ENCODE peak calls at places on chromosomes 3 and 15, in seven cellular contexts. One of them, this sample, is unnamed.
A peak's percentile ranks its signal among the peaks of the same experiment; 100 is the strongest.

GRCh38 chr3:77345009-77345408 is 305.1 kb downstream of the ROBO2 start:
- DNase-seq in left lung: no peak
- DNase-seq in uterus: no peak
- DNase-seq in tibial artery: no peak
- DNase-seq in stomach: no peak
- DNase-seq in colonic mucosa: no peak
- DNase-seq in K562: no peak
- DNase-seq in this sample: no peak

GRCh38 chr3:113261996-113262665 is 50.8 kb downstream of the BOC start:
- DNase-seq in uterus: peak; percentile 70
- DNase-seq in tibial artery: peak; percentile 60
- DNase-seq in stomach: no peak
- DNase-seq in colonic mucosa: no peak
- DNase-seq in left lung: no peak
- DNase-seq in K562: no peak
- DNase-seq in this sample: no peak

GRCh38 chr15:71049706-71050422 is 65.4 kb upstream of the THSD4 start:
- DNase-seq in uterus: no peak
- DNase-seq in left lung: no peak
- DNase-seq in colonic mucosa: no peak
- DNase-seq in tibial artery: no peak
- DNase-seq in stomach: no peak
- DNase-seq in K562: no peak
- DNase-seq in this sample: no peak

GRCh38 chr3:120039642-120040610 is 54.3 kb downstream of the GSK3B start:
- DNase-seq in left lung: no peak
- DNase-seq in colonic mucosa: no peak
- DNase-seq in uterus: no peak
- DNase-seq in stomach: no peak
- DNase-seq in K562: peak; percentile 14
- DNase-seq in tibial artery: no peak
- DNase-seq in this sample: no peak

GRCh38 chr15:57797608-57798267 is 91.2 kb downstream of the POLR2M start:
- DNase-seq in uterus: no peak
- DNase-seq in tibial artery: no peak
- DNase-seq in left lung: no peak
- DNase-seq in colonic mucosa: no peak
- DNase-seq in K562: no peak
- DNase-seq in stomach: no peak
- DNase-seq in this sample: no peak

GRCh38 chr3:139528281-139528680 is 11.3 kb downstream of the RBP1 start:
- DNase-seq in stomach: no peak
- DNase-seq in tibial artery: no peak
- DNase-seq in left lung: no peak
- DNase-seq in uterus: no peak
- DNase-seq in K562: no peak
- DNase-seq in colonic mucosa: no peak
- DNase-seq in this sample: no peak

GRCh38 chr15:40421246-40422157 is 15.9 kb downstream of the IVD start:
- DNase-seq in K562: peak; percentile 89
- DNase-seq in uterus: peak; percentile 61
- DNase-seq in tibial artery: peak; percentile 65
- DNase-seq in colonic mucosa: peak; percentile 89
- DNase-seq in left lung: peak; percentile 85
- DNase-seq in stomach: peak; percentile 82
- DNase-seq in this sample: peak; percentile 76

GRCh38 chr3:49428697-49429100 is 425 bp downstream of the NICN1 start:
- DNase-seq in left lung: no peak
- DNase-seq in stomach: no peak
- DNase-seq in tibial artery: no peak
- DNase-seq in colonic mucosa: no peak
- DNase-seq in K562: no peak
- DNase-seq in uterus: no peak
- DNase-seq in this sample: no peak

GRCh38 chr3:147760998-147761397 is 351.8 kb downstream of the ZIC1 start:
- DNase-seq in colonic mucosa: no peak
- DNase-seq in tibial artery: no peak
- DNase-seq in left lung: no peak
- DNase-seq in K562: no peak
- DNase-seq in stomach: no peak
- DNase-seq in uterus: no peak
- DNase-seq in this sample: peak; percentile 52

GRCh38 chr3:53109822-53110771 is 20.1 kb downstream of the RFT1 start:
- DNase-seq in K562: peak; percentile 46
- DNase-seq in uterus: peak; percentile 64
- DNase-seq in stomach: peak; percentile 45
- DNase-seq in colonic mucosa: peak; percentile 53
- DNase-seq in tibial artery: peak; percentile 55
- DNase-seq in left lung: peak; percentile 81
- DNase-seq in this sample: peak; percentile 95

GRCh38 chr15:48939686-48940085 is 24.0 kb downstream of the SHC4 start:
- DNase-seq in tibial artery: no peak
- DNase-seq in uterus: no peak
- DNase-seq in colonic mucosa: no peak
- DNase-seq in left lung: no peak
- DNase-seq in stomach: no peak
- DNase-seq in K562: no peak
- DNase-seq in this sample: no peak

GRCh38 chr15:55250392-55250791 is 39.2 kb downstream of the RAB27A start:
- DNase-seq in uterus: peak; percentile 35
- DNase-seq in colonic mucosa: no peak
- DNase-seq in stomach: no peak
- DNase-seq in K562: no peak
- DNase-seq in left lung: no peak
- DNase-seq in tibial artery: no peak
- DNase-seq in this sample: no peak

GRCh38 chr15:99010743-99011142 is 3.2 kb upstream of the PGPEP1L start:
- DNase-seq in stomach: no peak
- DNase-seq in uterus: no peak
- DNase-seq in left lung: no peak
- DNase-seq in K562: no peak
- DNase-seq in colonic mucosa: no peak
- DNase-seq in tibial artery: no peak
- DNase-seq in this sample: no peak

DNA sequence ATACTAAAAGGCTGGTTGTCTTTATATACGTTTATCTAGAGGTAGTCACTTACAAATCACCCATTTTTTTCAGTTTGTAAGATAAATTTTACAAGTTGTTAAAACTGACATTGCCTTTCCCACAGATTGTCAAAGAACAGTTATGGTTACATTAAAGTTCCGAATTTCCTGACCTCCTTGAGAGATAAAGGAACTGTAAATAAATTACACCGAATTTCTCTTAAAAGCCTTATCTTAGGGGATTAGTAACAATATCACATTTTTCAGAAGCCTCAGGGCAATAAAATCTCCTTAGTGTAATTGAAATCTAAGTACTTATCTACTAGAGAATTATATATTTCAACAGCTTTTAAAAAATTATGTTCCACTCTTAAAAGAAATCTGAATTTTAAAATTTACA is 49.6 kb downstream of the ZPLD1 start:
- DNase-seq in tibial artery: no peak
- DNase-seq in K562: no peak
- DNase-seq in left lung: no peak
- DNase-seq in stomach: no peak
- DNase-seq in colonic mucosa: no peak
- DNase-seq in uterus: no peak
- DNase-seq in this sample: no peak
- H3K27me3 ChIP-seq in tibial artery: no peaks in the 10 kb centered on the region
- H3K27me3 ChIP-seq in K562: no peaks in the 10 kb centered on the region
- H3K27me3 ChIP-seq in left lung: no peaks in the 10 kb centered on the region
- H3K27me3 ChIP-seq in stomach: no peaks in the 10 kb centered on the region
- H3K27me3 ChIP-seq in colonic mucosa: no peaks in the 10 kb centered on the region
- H3K27me3 ChIP-seq in uterus: no peaks in the 10 kb centered on the region
- H3K27me3 ChIP-seq in this sample: no peaks in the 10 kb centered on the region

GRCh38 chr15:92906563-92907081 is 6.5 kb downstream of the CHD2 start:
- DNase-seq in K562: no peak
- DNase-seq in left lung: no peak
- DNase-seq in tibial artery: no peak
- DNase-seq in stomach: no peak
- DNase-seq in colonic mucosa: peak; percentile 65
- DNase-seq in uterus: no peak
- DNase-seq in this sample: no peak

GRCh38 chr15:92909131-92909781 is 9.1 kb downstream of the CHD2 start:
- DNase-seq in uterus: no peak
- DNase-seq in tibial artery: no peak
- DNase-seq in K562: no peak
- DNase-seq in colonic mucosa: no peak
- DNase-seq in stomach: no peak
- DNase-seq in left lung: no peak
- DNase-seq in this sample: peak; percentile 67

GRCh38 chr15:92907229-92907628 is 7.1 kb downstream of the CHD2 start:
- DNase-seq in tibial artery: no peak
- DNase-seq in K562: no peak
- DNase-seq in stomach: no peak
- DNase-seq in colonic mucosa: no peak
- DNase-seq in left lung: no peak
- DNase-seq in uterus: no peak
- DNase-seq in this sample: no peak

GRCh38 chr15:92907880-92908279 is 7.8 kb downstream of the CHD2 start:
- DNase-seq in uterus: peak; percentile 83
- DNase-seq in colonic mucosa: no peak
- DNase-seq in tibial artery: peak; percentile 78
- DNase-seq in left lung: no peak
- DNase-seq in K562: no peak
- DNase-seq in stomach: no peak
- DNase-seq in this sample: peak; percentile 88

DNA sequence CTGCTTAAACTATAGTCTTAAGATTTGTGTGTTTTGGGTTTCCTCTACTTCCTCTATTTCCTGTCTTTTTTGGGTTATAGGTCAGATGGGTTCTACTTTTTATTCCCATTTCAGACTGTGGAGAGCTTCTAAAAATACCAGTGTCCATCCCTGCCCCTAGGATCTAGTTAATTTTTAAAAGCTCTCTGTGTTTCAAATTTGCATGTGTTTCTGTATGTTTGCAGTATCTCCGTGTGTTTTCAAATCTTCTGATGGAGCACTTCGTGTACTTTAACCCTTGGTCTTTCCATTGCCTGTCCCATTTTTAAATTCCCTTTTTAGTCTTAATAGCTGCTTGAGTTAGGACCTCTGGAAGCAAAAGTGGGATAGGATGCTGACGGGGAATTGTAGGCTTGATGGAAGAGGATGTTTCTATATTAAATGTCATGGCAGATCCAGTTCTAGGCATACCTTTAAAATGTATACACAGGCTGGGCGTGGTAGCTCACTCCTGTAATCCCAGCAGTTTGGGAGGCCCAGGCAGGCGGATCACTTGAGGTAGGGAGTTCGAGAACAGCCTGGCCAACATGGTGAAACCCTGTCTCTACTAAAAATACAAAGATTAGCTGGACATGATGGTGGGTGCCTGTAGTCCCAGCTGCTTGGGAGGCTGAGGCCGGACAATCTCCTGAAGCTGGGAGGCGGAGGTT is 8.4 kb downstream of the CHD2 start:
- DNase-seq in uterus: no peak
- DNase-seq in K562: no peak
- DNase-seq in left lung: no peak
- DNase-seq in tibial artery: no peak
- DNase-seq in colonic mucosa: no peak
- DNase-seq in stomach: no peak
- DNase-seq in this sample: no peak
- H3K4me1 ChIP-seq in uterus: peaks cover 4% of the 10 kb centered on the region
- H3K4me1 ChIP-seq in K562: peaks cover 33% of the 10 kb centered on the region
- H3K4me1 ChIP-seq in left lung: peaks cover 60% of the 10 kb centered on the region
- H3K4me1 ChIP-seq in tibial artery: peaks cover 65% of the 10 kb centered on the region
- H3K4me1 ChIP-seq in colonic mucosa: peaks cover 38% of the 10 kb centered on the region
- H3K4me1 ChIP-seq in stomach: peaks cover 88% of the 10 kb centered on the region
- H3K4me1 ChIP-seq in this sample: peaks cover 49% of the 10 kb centered on the region

GRCh38 chr3:149003653-149004305 is 12.4 kb downstream of the GYG1 start:
- DNase-seq in stomach: no peak
- DNase-seq in tibial artery: no peak
- DNase-seq in colonic mucosa: no peak
- DNase-seq in uterus: no peak
- DNase-seq in left lung: no peak
- DNase-seq in K562: no peak
- DNase-seq in this sample: no peak
- H3K36me3 ChIP-seq in stomach: peaks cover 54% of the 10 kb centered on the region
- H3K36me3 ChIP-seq in tibial artery: peaks cover 36% of the 10 kb centered on the region
- H3K36me3 ChIP-seq in colonic mucosa: no peaks in the 10 kb centered on the region
- H3K36me3 ChIP-seq in uterus: no peaks in the 10 kb centered on the region
- H3K36me3 ChIP-seq in left lung: no peaks in the 10 kb centered on the region
- H3K36me3 ChIP-seq in K562: peaks cover 13% of the 10 kb centered on the region
- H3K36me3 ChIP-seq in this sample: peaks cover 7% of the 10 kb centered on the region

GRCh38 chr15:26869628-26870027 is 2.8 kb downstream of the GABRA5 start:
- DNase-seq in left lung: no peak
- DNase-seq in K562: no peak
- DNase-seq in stomach: no peak
- DNase-seq in colonic mucosa: no peak
- DNase-seq in tibial artery: no peak
- DNase-seq in uterus: no peak
- DNase-seq in this sample: no peak

GRCh38 chr15:26864664-26865191 is 2.1 kb upstream of the GABRA5 start:
- DNase-seq in left lung: no peak
- DNase-seq in colonic mucosa: no peak
- DNase-seq in uterus: no peak
- DNase-seq in stomach: peak; percentile 31
- DNase-seq in K562: peak; percentile 20
- DNase-seq in tibial artery: no peak
- DNase-seq in this sample: peak; percentile 52

GRCh38 chr15:26866298-26867198 is at the start of gene GABRA5:
- DNase-seq in colonic mucosa: no peak
- DNase-seq in left lung: no peak
- DNase-seq in stomach: no peak
- DNase-seq in K562: no peak
- DNase-seq in uterus: no peak
- DNase-seq in tibial artery: no peak
- DNase-seq in this sample: peak; percentile 7

GRCh38 chr15:26868029-26868685 is 1.3 kb downstream of the GABRA5 start:
- DNase-seq in K562: no peak
- DNase-seq in tibial artery: no peak
- DNase-seq in uterus: no peak
- DNase-seq in stomach: no peak
- DNase-seq in colonic mucosa: no peak
- DNase-seq in left lung: no peak
- DNase-seq in this sample: no peak

DNA sequence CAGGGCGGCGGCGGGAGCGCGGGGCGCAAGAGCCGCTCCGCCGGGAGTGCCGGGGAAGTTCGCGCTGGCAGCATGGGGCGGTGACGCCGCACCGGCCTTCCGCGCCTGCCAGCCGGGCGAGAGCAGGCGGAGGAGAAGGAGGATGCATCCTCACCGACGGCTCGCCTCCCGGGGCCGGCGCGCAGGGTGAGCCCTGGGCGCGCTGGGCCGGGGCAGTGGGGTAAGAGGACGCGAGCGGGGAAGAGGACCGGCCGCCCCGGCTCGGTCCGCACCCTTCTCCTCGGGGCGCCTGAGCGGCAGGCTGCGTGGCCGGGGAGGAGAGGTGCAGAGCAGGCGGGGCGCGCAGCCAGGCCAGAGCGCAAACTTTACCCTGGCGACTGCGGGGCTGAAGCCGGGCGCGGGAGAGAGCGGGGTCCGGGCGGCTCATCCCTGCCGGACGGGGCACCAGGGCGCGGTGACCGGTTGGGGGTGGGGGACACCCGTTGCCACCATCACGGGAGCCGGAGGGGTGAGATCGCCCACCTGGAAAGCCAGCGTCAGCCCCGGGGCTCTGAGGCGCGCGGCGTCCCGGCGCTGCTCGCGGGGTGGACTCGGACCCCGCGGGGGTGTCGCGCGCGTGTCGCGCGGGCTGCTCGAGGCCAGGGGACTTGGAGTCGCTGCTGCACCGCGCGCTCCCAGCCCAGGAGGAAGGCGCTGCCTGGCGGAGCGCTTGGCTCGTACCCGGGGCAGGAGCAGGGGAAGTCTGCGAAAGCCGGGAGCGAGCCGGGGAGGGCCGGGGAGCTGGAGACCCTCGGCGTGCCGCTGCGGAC is 541 bp downstream of the GABRA5 start:
- DNase-seq in left lung: no peak
- DNase-seq in stomach: no peak
- DNase-seq in tibial artery: no peak
- DNase-seq in K562: no peak
- DNase-seq in uterus: no peak
- DNase-seq in colonic mucosa: no peak
- DNase-seq in this sample: no peak
- H3K27me3 ChIP-seq in left lung: peaks cover 41% of the 10 kb centered on the region
- H3K27me3 ChIP-seq in stomach: peaks cover 27% of the 10 kb centered on the region
- H3K27me3 ChIP-seq in tibial artery: peaks cover 42% of the 10 kb centered on the region
- H3K27me3 ChIP-seq in K562: peaks cover 8% of the 10 kb centered on the region
- H3K27me3 ChIP-seq in uterus: peaks cover 19% of the 10 kb centered on the region
- H3K27me3 ChIP-seq in colonic mucosa: peaks cover 4% of the 10 kb centered on the region
- H3K27me3 ChIP-seq in this sample: peaks cover 68% of the 10 kb centered on the region